ENCODE peak calls at places on chromosomes 16 and 17, in four cellular contexts. I is cardiac fibroblast, B is astrocyte of the hippocampus, X is HAP-1. H is an unnamed sample.

GRCh38 chr16:88102597-88102996 is 151.4 kb downstream of the BANP start:
- DNase-seq in B (no peak), I (no peak), X (no peak), H (no peak)

GRCh38 chr16:17038415-17038814 is 432.3 kb downstream of the XYLT1 start:
- DNase-seq in X (no peak), I (no peak), B (no peak), H (no peak)

GRCh38 chr17:1649844-1650409 is at the start of gene RILP:
- DNase-seq in I (peak), B (peak), X (no peak), H (peak)

GRCh38 chr16:10878644-10879498 is 1.9 kb downstream of the CIITA start:
- DNase-seq in X (no peak), I (peak), B (peak), H (peak)

GRCh38 chr16:11254913-11255736 is 879 bp downstream of the SOCS1 start:
- DNase-seq in X (peak), B (peak), I (peak), H (peak)

GRCh38 chr16:10741844-10742243 is 1.8 kb upstream of the NUBP1 start:
- DNase-seq in I (no peak), X (no peak), B (peak), H (no peak)

GRCh38 chr16:59758848-59759247 is 1024.7 kb upstream of the GOT2 start:
- DNase-seq in B (peak), X (no peak), I (no peak), H (no peak)

GRCh38 chr16:23398987-23399805 is 53.8 kb downstream of the COG7 start:
- DNase-seq in B (peak), I (no peak), X (no peak), H (no peak)

GRCh38 chr17:67830440-67830839 is 5.1 kb downstream of the BPTF start:
- DNase-seq in X (no peak), B (peak), I (no peak), H (no peak)

GRCh38 chr16:81703177-81704155 is 75.6 kb upstream of the PLCG2 start:
- DNase-seq in X (no peak), B (peak), I (peak), H (no peak)

GRCh38 chr16:85094176-85094805 is 18.0 kb downstream of the CIBAR2 start:
- DNase-seq in I (no peak), B (no peak), X (no peak), H (no peak)

GRCh38 chr16:67647111-67647651 is 2.2 kb downstream of the CARMIL2 start:
- DNase-seq in I (no peak), X (no peak), B (no peak), H (no peak)

GRCh38 chr16:66588981-66589713 is 9.9 kb downstream of the CMTM2 start:
- DNase-seq in X (no peak), I (peak), B (peak), H (peak)

GRCh38 chr16:49674990-49675389 is 180.9 kb downstream of the ZNF423 start:
- DNase-seq in X (no peak), I (no peak), B (no peak), H (no peak)

GRCh38 chr16:12262454-12263180 is 286.1 kb downstream of the SNX29 start:
- DNase-seq in B (no peak), X (no peak), I (peak), H (peak)

GRCh38 chr17:79930077-79930785 is 91.0 kb upstream of the CBX4 start:
- DNase-seq in I (no peak), B (peak), X (no peak), H (no peak)

GRCh38 chr17:55286681-55287589 is 22.2 kb downstream of the HLF start:
- DNase-seq in X (no peak), I (no peak), B (peak), H (no peak)

GRCh38 chr17:70078994-70079531 is 4.0 kb downstream of the KCNJ16 start:
- DNase-seq in I (no peak), X (no peak), B (no peak), H (no peak)

GRCh38 chr17:61248399-61248798 is 151.2 kb upstream of the TBX2 start:
- DNase-seq in X (no peak), B (no peak), I (no peak), H (peak)

GRCh38 chr17:29581583-29582253 is 7.7 kb downstream of the GIT1 start:
- DNase-seq in I (no peak), X (no peak), B (no peak), H (no peak)

GRCh38 chr17:63529711-63530556 is 6.8 kb downstream of the KCNH6 start:
- DNase-seq in B (no peak), I (no peak), X (no peak), H (no peak)

GRCh38 chr17:81961087-81961514 is at the start of gene NOTUM:
- DNase-seq in I (no peak), B (peak), X (peak), H (no peak)

GRCh38 chr16:64098451-64098850 is 1023.4 kb downstream of the CDH11 start:
- DNase-seq in X (no peak), B (no peak), I (no peak), H (no peak)

GRCh38 chr16:70348991-70349390 is 2.3 kb downstream of the DDX19A start:
- DNase-seq in X (no peak), I (peak), B (no peak), H (no peak)

GRCh38 chr16:64417711-64418227 is 704.1 kb downstream of the CDH11 start:
- DNase-seq in I (peak), B (peak), X (no peak), H (no peak)

GRCh38 chr16:84600343-84601229 is 17.3 kb downstream of the COTL1 start:
- DNase-seq in I (peak), B (peak), X (peak), H (no peak)

GRCh38 chr16:61829631-61830030 is 206.6 kb downstream of the CDH8 start:
- DNase-seq in X (no peak), I (no peak), B (peak), H (no peak)

GRCh38 chr16:74575175-74575804 is 31.6 kb downstream of the GLG1 start:
- DNase-seq in B (no peak), I (no peak), X (no peak), H (no peak)

GRCh38 chr17:17710728-17711541 is 29.7 kb downstream of the RAI1 start:
- DNase-seq in B (peak), X (no peak), I (peak), H (peak)

GRCh38 chr17:61235821-61236197 is 163.8 kb upstream of the TBX2 start:
- DNase-seq in I (peak), X (peak), B (peak), H (no peak)

GRCh38 chr17:70168044-70168978 is 1.0 kb upstream of the KCNJ2 start:
- DNase-seq in B (peak), X (no peak), I (peak), H (peak)

GRCh38 chr17:52751051-52751450 is 592.5 kb upstream of the CA10 start:
- DNase-seq in X (no peak), I (no peak), B (no peak), H (no peak)

GRCh38 chr16:88622866-88623265 is 15.5 kb upstream of the IL17C start:
- DNase-seq in I (no peak), B (no peak), X (no peak), H (no peak)

GRCh38 chr16:83675136-83675535 is 132.6 kb upstream of the HSBP1 start:
- DNase-seq in I (no peak), X (no peak), B (peak), H (no peak)

GRCh38 chr17:17801800-17802481 is 34.8 kb downstream of the SREBF1 start:
- DNase-seq in B (no peak), X (no peak), I (no peak), H (no peak)

GRCh38 chr17:81309140-81309858 is 14.2 kb upstream of the SLC38A10 start:
- DNase-seq in B (peak), X (peak), I (peak), H (peak)

GRCh38 chr16:14350081-14350480 is 279.0 kb downstream of the MRTFB start:
- DNase-seq in X (no peak), B (no peak), I (no peak), H (no peak)

H was measured in left colon.